ENCODE peak calls at places on chromosomes 13 and 19, in four cellular contexts. X, D, F and Q are unnamed samples.

GRCh38 chr19:11451942-11452813 is 16.7 kb downstream of the PRKCSH start:
- DNase-seq in X (no peak), F (no peak), D (peak; percentile 32), Q (no peak)

GRCh38 chr13:29849071-29849541 is 1.3 kb downstream of the UBL3 start:
- DNase-seq in X (no peak), F (peak; percentile 13), D (no peak), Q (no peak)

GRCh38 chr13:44577236-44578063 is 1.3 kb upstream of the TSC22D1 start:
- DNase-seq in F (peak; percentile 87), D (peak; percentile 88), X (peak; percentile 45), Q (peak; percentile 94)

GRCh38 chr13:95643814-95644598 is 500 bp downstream of the DZIP1 start:
- DNase-seq in D (no peak), F (peak; percentile 2), X (no peak), Q (peak; percentile 41)

GRCh38 chr13:37105251-37105714 is at the start of gene CSNK1A1L:
- DNase-seq in F (no peak), D (no peak), X (no peak), Q (no peak)

GRCh38 chr13:67416047-67416925 is 186.2 kb upstream of the PCDH9 start:
- DNase-seq in F (peak; percentile 4), D (peak; percentile 4), X (no peak), Q (peak; percentile 96)

GRCh38 chr19:56840452-56841193 is at the start of the genes PEG3 and ZIM2:
- DNase-seq in F (peak; percentile 85), D (no peak), X (no peak), Q (no peak)

GRCh38 chr13:49412749-49413148 is 31.1 kb downstream of the CAB39L start:
- DNase-seq in X (no peak), D (no peak), F (no peak), Q (no peak)

GRCh38 chr19:18520848-18521691 is 800 bp downstream of the ELL start:
- DNase-seq in F (no peak), D (peak; percentile 51), X (no peak), Q (no peak)

GRCh38 chr19:38213911-38214625 is 10.0 kb downstream of the DPF1 start:
- DNase-seq in F (no peak), X (peak; percentile 33), D (no peak), Q (no peak)

GRCh38 chr13:30037306-30037705 is 186.9 kb upstream of the UBL3 start:
- DNase-seq in X (no peak), D (no peak), F (no peak), Q (no peak)

GRCh38 chr13:41609828-41610227 is 152.5 kb downstream of the RGCC start:
- DNase-seq in F (no peak), D (no peak), X (no peak), Q (no peak)

GRCh38 chr19:41795031-41795461 is 1.3 kb upstream of the CEACAM3 start:
- DNase-seq in F (peak; percentile 29), D (peak; percentile 34), X (peak; percentile 23), Q (peak; percentile 27)

GRCh38 chr13:29550589-29550988 is 44.9 kb downstream of the SLC7A1 start:
- DNase-seq in F (no peak), D (no peak), X (no peak), Q (no peak)

GRCh38 chr13:19634129-19634740 is 776 bp downstream of the MPHOSPH8 start:
- DNase-seq in F (peak; percentile 18), D (no peak), X (no peak), Q (no peak)

GRCh38 chr19:49689133-49690072 is at the start of gene ADM5:
- DNase-seq in D (no peak), F (no peak), X (no peak), Q (no peak)

GRCh38 chr13:35917252-35917941 is 213.8 kb downstream of the DCLK1 start:
- DNase-seq in F (no peak), D (no peak), X (no peak), Q (no peak)

GRCh38 chr13:76646946-76647345 is 239.3 kb downstream of the KCTD12 start:
- DNase-seq in D (no peak), X (no peak), F (no peak), Q (no peak)

DNA sequence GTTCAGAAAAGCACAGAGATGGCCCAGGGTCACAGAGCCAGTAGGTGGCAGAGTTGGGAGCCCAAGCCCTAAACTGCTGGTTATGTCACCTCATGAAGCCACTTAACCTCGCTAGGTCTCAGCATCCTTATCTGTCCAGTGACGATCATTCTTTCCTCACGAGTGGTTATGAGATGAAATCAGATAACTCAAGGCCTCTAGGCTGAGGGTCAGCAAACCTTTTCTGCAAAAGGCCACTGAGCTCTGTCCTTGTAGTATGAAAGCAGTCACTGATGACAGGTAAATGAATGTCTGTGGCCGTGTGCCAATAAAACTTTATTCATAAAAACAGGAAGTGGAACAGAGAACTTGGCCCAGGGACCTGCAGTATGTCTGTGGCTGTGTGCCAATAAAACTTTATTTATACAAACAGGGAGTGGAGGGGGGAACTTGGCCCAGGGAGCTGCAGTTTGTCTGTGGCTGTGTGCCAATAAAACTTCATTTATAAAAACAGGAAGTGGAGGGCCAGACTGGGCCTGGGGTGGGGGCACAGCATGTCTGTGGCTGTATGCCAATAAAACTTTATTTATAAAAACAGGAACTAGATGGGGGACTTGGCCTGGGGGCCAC is 71.2 kb downstream of the GNG7 start:
- DNase-seq in F (no peak), D (no peak), X (no peak), Q (no peak)
- TF ChIP-seq FOXK2 in F (no peak), D (no peak), X (no peak), Q (no peak)

DNA sequence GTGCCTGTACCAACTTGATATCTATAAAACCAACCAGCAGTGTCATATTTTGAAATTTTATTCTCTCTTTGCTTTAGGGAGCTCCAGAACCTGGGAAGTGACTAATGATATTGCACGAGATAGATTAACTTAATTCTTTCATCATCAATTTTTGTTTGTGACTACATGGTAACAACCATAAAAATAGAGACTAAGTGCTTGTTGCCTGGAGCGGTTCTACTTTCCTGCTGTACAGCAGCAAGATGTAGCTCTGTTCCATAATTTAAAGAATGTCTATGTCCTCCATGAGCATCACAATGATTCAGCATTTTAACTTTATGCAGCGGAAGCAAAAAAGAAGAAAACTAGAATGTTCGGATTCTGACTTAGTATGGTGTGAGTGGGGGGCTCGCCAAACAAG is 275.7 kb downstream of the KLF5 start:
- DNase-seq in D (no peak), X (no peak), F (no peak), Q (no peak)
- TF ChIP-seq FOXK2 in D (no peak), X (no peak), F (no peak), Q (no peak)

GRCh38 chr19:1146418-1146711 is 27.7 kb downstream of the SBNO2 start:
- DNase-seq in X (no peak), F (no peak), D (no peak), Q (no peak)
- TF ChIP-seq FOXK2 in X (no peak), F (no peak), D (no peak), Q (no peak)

DNA sequence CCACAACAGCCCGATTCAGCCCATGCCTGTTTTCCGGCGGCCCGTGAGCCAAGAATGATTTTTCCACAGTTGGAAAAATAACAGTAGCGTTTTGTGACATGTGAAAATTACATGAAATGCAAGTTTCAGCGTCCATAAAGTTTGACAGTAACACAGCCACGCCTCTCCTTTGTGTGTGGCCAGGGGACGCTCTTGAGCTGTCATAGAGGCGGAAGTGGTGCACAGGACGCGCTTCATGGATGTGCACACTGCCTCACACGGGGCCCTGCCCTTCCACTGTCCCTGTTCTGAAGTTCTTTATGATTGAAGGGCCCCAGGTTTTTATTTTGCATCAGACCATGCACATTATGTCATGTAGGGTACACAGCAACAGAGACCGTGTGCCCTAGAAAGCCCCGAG is 12.4 kb upstream of the ELAVL1 start:
- DNase-seq in D (peak; percentile 57), X (no peak), F (peak; percentile 45), Q (peak; percentile 48)
- TF ChIP-seq FOXK2 in D (no peak), X (no peak), F (no peak), Q (no peak)

DNA sequence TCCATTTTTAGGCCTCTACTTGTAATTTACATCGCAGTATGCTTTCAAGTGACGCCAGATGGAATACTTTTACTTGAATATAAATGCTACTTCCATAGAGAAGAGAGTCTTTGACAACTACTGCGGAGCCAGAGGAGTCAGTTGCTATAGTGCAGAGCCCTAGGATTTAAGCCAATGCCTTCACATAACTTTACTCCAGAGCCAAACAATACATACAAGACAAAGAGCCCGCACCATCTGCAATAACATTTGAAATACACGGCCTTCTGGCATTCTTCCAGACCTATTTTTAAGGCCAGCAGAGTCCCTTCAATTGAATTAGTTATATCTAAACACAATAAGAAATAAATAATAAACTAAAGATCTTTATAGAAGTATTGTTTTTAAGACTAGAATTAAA is 59.4 kb downstream of the XPO4 start:
- DNase-seq in X (no peak), D (no peak), F (no peak), Q (no peak)
- TF ChIP-seq FOXK2 in X (no peak), D (no peak), F (no peak), Q (no peak)

DNA sequence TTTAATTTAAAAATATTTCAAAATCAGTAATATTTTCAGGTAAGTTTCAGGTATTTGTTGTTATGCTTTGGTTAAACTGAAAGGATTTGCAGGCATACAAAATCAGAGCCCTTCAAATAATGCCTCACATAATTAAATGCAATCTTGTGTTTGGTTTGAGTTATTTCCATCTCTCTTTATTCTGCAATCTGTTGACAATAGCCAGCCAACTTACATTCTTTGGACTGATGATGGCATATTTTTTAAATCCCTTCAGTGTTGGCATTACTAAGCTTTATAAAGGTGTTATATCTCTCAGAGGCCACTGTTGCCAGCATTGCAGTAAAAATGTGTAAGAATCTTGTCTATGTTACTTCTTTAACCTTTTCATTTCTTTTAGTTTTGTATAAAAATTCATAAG is 257.2 kb upstream of the RFC3 start:
- DNase-seq in D (no peak), F (no peak), X (no peak), Q (no peak)
- TF ChIP-seq FOXK2 in D (no peak), F (no peak), X (no peak), Q (no peak)

GRCh38 chr19:19540707-19541515 is 2.8 kb downstream of the CILP2 start:
- DNase-seq in D (peak; percentile 92), X (no peak), F (no peak), Q (peak; percentile 93)
- TF ChIP-seq FOXK2 in D (no peak), X (no peak), F (no peak), Q (no peak)

GRCh38 chr19:10116085-10116865 is 3.4 kb downstream of the EIF3G start:
- DNase-seq in D (no peak), X (no peak), F (no peak), Q (no peak)
- TF ChIP-seq FOXK2 in D (no peak), X (no peak), F (no peak), Q (no peak)

GRCh38 chr19:47573076-47574026 is at the start of gene ZNF541:
- DNase-seq in D (peak; percentile 57), X (no peak), F (no peak), Q (no peak)
- TF ChIP-seq FOXK2 in D (no peak), X (no peak), F (no peak), Q (no peak)

DNA sequence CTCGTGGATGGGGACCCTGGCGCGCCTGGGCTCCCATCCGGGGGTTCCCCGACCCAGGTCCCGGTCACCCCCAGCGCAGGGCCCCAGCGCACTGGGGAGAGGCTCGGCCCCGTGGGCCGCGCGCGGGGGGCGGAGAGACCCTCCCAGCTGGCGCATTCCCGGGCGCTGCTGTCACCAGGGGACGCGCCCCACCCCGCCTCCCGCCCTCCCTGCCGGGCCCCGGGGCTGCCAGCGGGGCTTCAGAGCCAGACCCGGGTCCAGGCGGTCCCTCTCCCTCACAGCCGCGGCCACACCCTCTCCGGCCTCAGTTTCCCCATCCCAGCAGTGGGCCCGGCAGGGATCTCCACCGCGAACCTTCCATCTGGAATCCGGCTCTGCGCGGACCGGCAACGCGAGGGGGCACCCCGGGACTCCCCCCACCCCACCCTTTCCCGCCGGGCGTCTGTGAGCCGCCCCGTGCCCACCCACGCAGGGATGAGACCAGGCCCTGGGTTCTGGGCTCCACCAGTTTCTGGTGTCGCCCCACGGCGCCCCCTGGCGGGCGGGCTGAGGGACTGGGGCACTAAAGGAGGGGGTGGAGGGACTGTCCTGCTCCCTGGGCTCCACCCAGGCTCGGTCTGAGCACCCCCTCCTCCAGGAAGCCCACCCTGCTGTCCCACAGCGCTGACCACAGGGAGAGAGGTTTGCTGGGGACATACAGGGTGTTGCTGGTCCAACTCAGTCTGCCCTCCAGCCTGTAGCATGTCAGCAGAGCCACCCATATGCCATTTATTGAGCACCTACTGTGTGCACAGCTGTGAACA is 874 bp upstream of the ADAMTSL5 start:
- DNase-seq in X (no peak), F (no peak), D (peak; percentile 90), Q (peak; percentile 83)
- TF ChIP-seq FOXK2 in X (no peak), F (no peak), D (no peak), Q (no peak)